ENCODE peak calls at places on chromosomes 3 and 15, in eight cellular contexts. One of them, this sample, is unnamed.

GRCh38 chr3:192913540-192913939 is 4.1 kb downstream of the MB21D2 start:
- DNase-seq in right lobe of liver: no peak
- DNase-seq in CD8-positive, alpha-beta T cell: no peak
- DNase-seq in sigmoid colon: no peak
- DNase-seq in NT2/D1: no peak
- DNase-seq in transverse colon: no peak
- DNase-seq in cardiac muscle cell: no peak
- DNase-seq in upper lobe of right lung: no peak
- DNase-seq in this sample: no peak

GRCh38 chr15:92383528-92384326 is 10.0 kb upstream of the ST8SIA2 start:
- DNase-seq in cardiac muscle cell: peak; percentile 30
- DNase-seq in right lobe of liver: no peak
- DNase-seq in CD8-positive, alpha-beta T cell: no peak
- DNase-seq in NT2/D1: no peak
- DNase-seq in upper lobe of right lung: no peak
- DNase-seq in transverse colon: no peak
- DNase-seq in sigmoid colon: no peak
- DNase-seq in this sample: peak; percentile 1

GRCh38 chr15:70339551-70340517 is 242.1 kb upstream of the TLE3 start:
- DNase-seq in transverse colon: no peak
- DNase-seq in CD8-positive, alpha-beta T cell: no peak
- DNase-seq in cardiac muscle cell: peak; percentile 56
- DNase-seq in upper lobe of right lung: peak; percentile 73
- DNase-seq in right lobe of liver: no peak
- DNase-seq in sigmoid colon: no peak
- DNase-seq in NT2/D1: no peak
- DNase-seq in this sample: no peak

GRCh38 chr3:67090472-67090871 is 92.4 kb downstream of the KBTBD8 start:
- DNase-seq in cardiac muscle cell: peak; percentile 42
- DNase-seq in transverse colon: no peak
- DNase-seq in sigmoid colon: no peak
- DNase-seq in NT2/D1: no peak
- DNase-seq in upper lobe of right lung: no peak
- DNase-seq in CD8-positive, alpha-beta T cell: no peak
- DNase-seq in right lobe of liver: no peak
- DNase-seq in this sample: no peak

GRCh38 chr3:126746395-126747177 is 42.5 kb downstream of the CHCHD6 start:
- DNase-seq in transverse colon: no peak
- DNase-seq in NT2/D1: no peak
- DNase-seq in right lobe of liver: no peak
- DNase-seq in upper lobe of right lung: peak; percentile 79
- DNase-seq in CD8-positive, alpha-beta T cell: peak; percentile 40
- DNase-seq in cardiac muscle cell: peak; percentile 72
- DNase-seq in sigmoid colon: no peak
- DNase-seq in this sample: no peak

GRCh38 chr15:51547656-51548055 is 74.9 kb downstream of the DMXL2 start:
- DNase-seq in right lobe of liver: no peak
- DNase-seq in upper lobe of right lung: no peak
- DNase-seq in transverse colon: no peak
- DNase-seq in sigmoid colon: no peak
- DNase-seq in cardiac muscle cell: no peak
- DNase-seq in CD8-positive, alpha-beta T cell: no peak
- DNase-seq in NT2/D1: no peak
- DNase-seq in this sample: no peak

GRCh38 chr3:97817965-97818364 is 3.8 kb upstream of the CRYBG3 start:
- DNase-seq in right lobe of liver: no peak
- DNase-seq in transverse colon: no peak
- DNase-seq in CD8-positive, alpha-beta T cell: no peak
- DNase-seq in NT2/D1: no peak
- DNase-seq in cardiac muscle cell: no peak
- DNase-seq in sigmoid colon: no peak
- DNase-seq in upper lobe of right lung: no peak
- DNase-seq in this sample: no peak

GRCh38 chr15:58440181-58440910 is 8.6 kb downstream of the LIPC start:
- DNase-seq in NT2/D1: no peak
- DNase-seq in transverse colon: no peak
- DNase-seq in CD8-positive, alpha-beta T cell: no peak
- DNase-seq in upper lobe of right lung: no peak
- DNase-seq in sigmoid colon: no peak
- DNase-seq in right lobe of liver: no peak
- DNase-seq in cardiac muscle cell: peak; percentile 27
- DNase-seq in this sample: no peak

GRCh38 chr3:133188996-133189395 is 150.8 kb downstream of the TMEM108 start:
- DNase-seq in sigmoid colon: no peak
- DNase-seq in CD8-positive, alpha-beta T cell: no peak
- DNase-seq in transverse colon: no peak
- DNase-seq in NT2/D1: no peak
- DNase-seq in upper lobe of right lung: no peak
- DNase-seq in cardiac muscle cell: no peak
- DNase-seq in right lobe of liver: no peak
- DNase-seq in this sample: no peak

GRCh38 chr15:45799508-45799907 is 164.7 kb downstream of the SQOR start:
- DNase-seq in CD8-positive, alpha-beta T cell: no peak
- DNase-seq in cardiac muscle cell: no peak
- DNase-seq in NT2/D1: no peak
- DNase-seq in right lobe of liver: no peak
- DNase-seq in sigmoid colon: no peak
- DNase-seq in upper lobe of right lung: no peak
- DNase-seq in transverse colon: no peak
- DNase-seq in this sample: no peak

GRCh38 chr15:56244811-56245576 is 1.3 kb upstream of the RFX7 start:
- DNase-seq in cardiac muscle cell: no peak
- DNase-seq in NT2/D1: no peak
- DNase-seq in sigmoid colon: no peak
- DNase-seq in CD8-positive, alpha-beta T cell: peak; percentile 58
- DNase-seq in upper lobe of right lung: peak; percentile 66
- DNase-seq in transverse colon: peak; percentile 45
- DNase-seq in right lobe of liver: peak; percentile 49
- DNase-seq in this sample: peak; percentile 15

GRCh38 chr15:90113166-90113565 is 10.9 kb upstream of the IDH2 start:
- DNase-seq in CD8-positive, alpha-beta T cell: no peak
- DNase-seq in upper lobe of right lung: no peak
- DNase-seq in transverse colon: no peak
- DNase-seq in right lobe of liver: no peak
- DNase-seq in cardiac muscle cell: no peak
- DNase-seq in sigmoid colon: no peak
- DNase-seq in NT2/D1: no peak
- DNase-seq in this sample: no peak

DNA sequence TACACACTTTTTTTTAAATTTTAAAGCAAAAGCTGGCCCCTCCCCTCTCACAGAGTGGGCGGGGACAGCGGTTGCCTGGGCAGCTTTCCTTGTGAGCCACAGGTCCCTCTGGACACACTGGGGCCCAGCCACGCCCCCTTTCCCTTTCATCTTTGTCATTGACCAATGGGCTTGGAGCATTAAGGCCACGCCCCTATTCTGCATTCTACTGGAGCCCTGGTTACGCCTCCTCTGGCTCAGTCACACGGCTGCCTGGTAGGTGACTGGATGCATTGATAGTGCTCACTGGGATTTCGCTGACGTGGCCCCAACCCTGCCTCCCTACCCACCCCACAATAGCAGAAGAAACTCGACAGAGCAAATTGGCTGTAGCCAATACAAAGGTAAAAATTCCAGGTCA is 112.5 kb upstream of the FAN1 start:
- DNase-seq in cardiac muscle cell: no peak
- DNase-seq in NT2/D1: no peak
- DNase-seq in sigmoid colon: no peak
- DNase-seq in upper lobe of right lung: no peak
- DNase-seq in right lobe of liver: no peak
- DNase-seq in transverse colon: no peak
- DNase-seq in CD8-positive, alpha-beta T cell: no peak
- DNase-seq in this sample: no peak
- H3K4me3 ChIP-seq in cardiac muscle cell: no peak overlapping the region
- H3K4me3 ChIP-seq in NT2/D1: no peak overlapping the region
- H3K4me3 ChIP-seq in sigmoid colon: no peak overlapping the region
- H3K4me3 ChIP-seq in upper lobe of right lung: no peak overlapping the region
- H3K4me3 ChIP-seq in right lobe of liver: no peak overlapping the region
- H3K4me3 ChIP-seq in transverse colon: no peak overlapping the region
- H3K4me3 ChIP-seq in CD8-positive, alpha-beta T cell: no peak overlapping the region
- H3K4me3 ChIP-seq in this sample: no peak overlapping the region

GRCh38 chr3:177753498-177754155 is 556.3 kb upstream of the TBL1XR1 start:
- DNase-seq in NT2/D1: no peak
- DNase-seq in upper lobe of right lung: no peak
- DNase-seq in CD8-positive, alpha-beta T cell: no peak
- DNase-seq in transverse colon: peak; percentile 10
- DNase-seq in cardiac muscle cell: peak; percentile 65
- DNase-seq in sigmoid colon: peak; percentile 81
- DNase-seq in right lobe of liver: peak; percentile 27
- DNase-seq in this sample: no peak
- H3K9me3 ChIP-seq in NT2/D1: peaks cover 32% of the 10 kb centered on the region
- H3K9me3 ChIP-seq in upper lobe of right lung: no peaks in the 10 kb centered on the region
- H3K9me3 ChIP-seq in CD8-positive, alpha-beta T cell: no peaks in the 10 kb centered on the region
- H3K9me3 ChIP-seq in transverse colon: no peaks in the 10 kb centered on the region
- H3K9me3 ChIP-seq in cardiac muscle cell: no peaks in the 10 kb centered on the region
- H3K9me3 ChIP-seq in sigmoid colon: no peaks in the 10 kb centered on the region
- H3K9me3 ChIP-seq in right lobe of liver: no peaks in the 10 kb centered on the region
- H3K9me3 ChIP-seq in this sample: no peaks in the 10 kb centered on the region

GRCh38 chr3:105608623-105609022 is 241.9 kb downstream of the ALCAM start:
- DNase-seq in NT2/D1: no peak
- DNase-seq in sigmoid colon: no peak
- DNase-seq in upper lobe of right lung: no peak
- DNase-seq in cardiac muscle cell: no peak
- DNase-seq in CD8-positive, alpha-beta T cell: no peak
- DNase-seq in right lobe of liver: no peak
- DNase-seq in transverse colon: no peak
- DNase-seq in this sample: no peak
- H3K4me3 ChIP-seq in NT2/D1: no peak overlapping the region
- H3K4me3 ChIP-seq in sigmoid colon: no peak overlapping the region
- H3K4me3 ChIP-seq in upper lobe of right lung: no peak overlapping the region
- H3K4me3 ChIP-seq in cardiac muscle cell: no peak overlapping the region
- H3K4me3 ChIP-seq in CD8-positive, alpha-beta T cell: no peak overlapping the region
- H3K4me3 ChIP-seq in right lobe of liver: no peak overlapping the region
- H3K4me3 ChIP-seq in transverse colon: no peak overlapping the region
- H3K4me3 ChIP-seq in this sample: no peak overlapping the region

GRCh38 chr15:20356444-20357138 is 185.0 kb downstream of the GOLGA6L6 start:
- DNase-seq in upper lobe of right lung: peak; percentile 79
- DNase-seq in CD8-positive, alpha-beta T cell: peak; percentile 93
- DNase-seq in cardiac muscle cell: no peak
- DNase-seq in sigmoid colon: peak; percentile 69
- DNase-seq in transverse colon: peak; percentile 40
- DNase-seq in right lobe of liver: peak; percentile 56
- DNase-seq in NT2/D1: peak; percentile 72
- DNase-seq in this sample: peak; percentile 84
- H3K9me3 ChIP-seq in upper lobe of right lung: no peaks in the 10 kb centered on the region
- H3K9me3 ChIP-seq in CD8-positive, alpha-beta T cell: no peaks in the 10 kb centered on the region
- H3K9me3 ChIP-seq in cardiac muscle cell: peaks cover 21% of the 10 kb centered on the region
- H3K9me3 ChIP-seq in sigmoid colon: no peaks in the 10 kb centered on the region
- H3K9me3 ChIP-seq in transverse colon: no peaks in the 10 kb centered on the region
- H3K9me3 ChIP-seq in right lobe of liver: no peaks in the 10 kb centered on the region
- H3K9me3 ChIP-seq in NT2/D1: peaks cover 11% of the 10 kb centered on the region
- H3K9me3 ChIP-seq in this sample: no peaks in the 10 kb centered on the region

GRCh38 chr15:63050737-63051700 is 8.5 kb downstream of the TPM1 start:
- DNase-seq in transverse colon: peak; percentile 70
- DNase-seq in CD8-positive, alpha-beta T cell: no peak
- DNase-seq in cardiac muscle cell: peak; percentile 71
- DNase-seq in upper lobe of right lung: no peak
- DNase-seq in NT2/D1: no peak
- DNase-seq in sigmoid colon: no peak
- DNase-seq in right lobe of liver: no peak
- DNase-seq in this sample: no peak
- H3K4me3 ChIP-seq in transverse colon: peak overlapping the region; percentile 88
- H3K4me3 ChIP-seq in CD8-positive, alpha-beta T cell: no peak overlapping the region
- H3K4me3 ChIP-seq in cardiac muscle cell: peak overlapping the region; percentile 5
- H3K4me3 ChIP-seq in upper lobe of right lung: peak overlapping the region; percentile 1
- H3K4me3 ChIP-seq in NT2/D1: no peak overlapping the region
- H3K4me3 ChIP-seq in sigmoid colon: peak overlapping the region; percentile 90
- H3K4me3 ChIP-seq in right lobe of liver: no peak overlapping the region
- H3K4me3 ChIP-seq in this sample: no peak overlapping the region

GRCh38 chr3:21059409-21059808 is 691.6 kb downstream of the ZNF385D start:
- DNase-seq in right lobe of liver: no peak
- DNase-seq in cardiac muscle cell: peak; percentile 1
- DNase-seq in upper lobe of right lung: no peak
- DNase-seq in CD8-positive, alpha-beta T cell: no peak
- DNase-seq in NT2/D1: no peak
- DNase-seq in sigmoid colon: no peak
- DNase-seq in transverse colon: no peak
- DNase-seq in this sample: no peak

GRCh38 chr3:21054064-21054463 is 696.9 kb downstream of the ZNF385D start:
- DNase-seq in right lobe of liver: no peak
- DNase-seq in NT2/D1: no peak
- DNase-seq in upper lobe of right lung: no peak
- DNase-seq in CD8-positive, alpha-beta T cell: no peak
- DNase-seq in cardiac muscle cell: no peak
- DNase-seq in sigmoid colon: no peak
- DNase-seq in transverse colon: no peak
- DNase-seq in this sample: no peak

GRCh38 chr3:21055015-21055414 is 696.0 kb downstream of the ZNF385D start:
- DNase-seq in CD8-positive, alpha-beta T cell: no peak
- DNase-seq in sigmoid colon: no peak
- DNase-seq in cardiac muscle cell: no peak
- DNase-seq in right lobe of liver: no peak
- DNase-seq in NT2/D1: no peak
- DNase-seq in upper lobe of right lung: no peak
- DNase-seq in transverse colon: no peak
- DNase-seq in this sample: no peak

DNA sequence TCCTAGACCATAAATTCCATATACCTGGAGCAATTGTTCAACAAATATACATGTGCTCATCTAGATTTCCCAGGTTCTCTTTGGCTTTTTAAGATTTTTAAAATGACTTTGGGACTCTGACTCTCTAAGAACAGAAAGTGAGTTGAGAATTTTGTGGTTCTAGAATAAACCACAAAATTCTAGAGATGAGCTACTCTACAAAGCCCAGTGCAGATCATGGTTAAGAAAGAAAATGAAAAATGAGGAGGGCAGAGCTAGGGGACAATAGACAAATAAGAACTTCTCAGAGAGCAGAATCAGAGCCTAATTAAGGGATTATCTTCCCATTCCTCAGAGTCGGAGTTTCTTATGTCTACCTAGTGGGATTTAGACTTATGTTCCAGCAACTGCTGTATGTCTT is 694.7 kb downstream of the ZNF385D start:
- DNase-seq in transverse colon: no peak
- DNase-seq in sigmoid colon: no peak
- DNase-seq in NT2/D1: no peak
- DNase-seq in upper lobe of right lung: no peak
- DNase-seq in cardiac muscle cell: no peak
- DNase-seq in CD8-positive, alpha-beta T cell: no peak
- DNase-seq in right lobe of liver: no peak
- DNase-seq in this sample: no peak
- H3K9me3 ChIP-seq in transverse colon: no peaks in the 10 kb centered on the region
- H3K9me3 ChIP-seq in sigmoid colon: no peaks in the 10 kb centered on the region
- H3K9me3 ChIP-seq in NT2/D1: no peaks in the 10 kb centered on the region
- H3K9me3 ChIP-seq in upper lobe of right lung: no peaks in the 10 kb centered on the region
- H3K9me3 ChIP-seq in cardiac muscle cell: no peaks in the 10 kb centered on the region
- H3K9me3 ChIP-seq in CD8-positive, alpha-beta T cell: no peaks in the 10 kb centered on the region
- H3K9me3 ChIP-seq in right lobe of liver: no peaks in the 10 kb centered on the region
- H3K9me3 ChIP-seq in this sample: no peaks in the 10 kb centered on the region

DNA sequence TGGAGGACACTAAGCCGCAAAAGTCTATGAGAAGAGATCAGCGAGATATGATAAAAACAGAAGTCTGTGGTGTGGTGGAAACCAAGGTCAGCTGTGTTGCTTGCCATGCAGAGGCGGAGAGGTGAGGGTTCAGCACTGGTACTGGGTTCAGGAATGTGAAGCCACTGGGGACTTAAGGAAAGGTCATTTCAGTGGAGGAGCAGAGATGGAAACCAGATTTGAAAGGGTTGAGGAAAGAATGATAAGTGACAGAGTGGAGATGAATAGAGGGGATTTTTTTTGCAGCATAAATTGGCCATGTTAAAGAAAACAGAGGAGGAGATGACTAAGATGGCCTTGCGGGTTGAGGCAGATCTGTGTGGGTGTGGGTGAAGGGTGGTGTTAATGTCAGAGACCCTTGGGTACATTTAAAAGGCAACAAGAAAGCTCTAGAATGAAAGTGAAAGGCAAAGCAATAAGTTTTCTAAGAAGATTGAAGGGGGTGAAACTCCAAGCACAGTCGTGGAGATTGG is 265.5 kb downstream of the ADAMTSL3 start:
- DNase-seq in right lobe of liver: no peak
- DNase-seq in upper lobe of right lung: no peak
- DNase-seq in sigmoid colon: no peak
- DNase-seq in cardiac muscle cell: no peak
- DNase-seq in NT2/D1: no peak
- DNase-seq in transverse colon: no peak
- DNase-seq in CD8-positive, alpha-beta T cell: no peak
- DNase-seq in this sample: no peak
- H3K4me3 ChIP-seq in right lobe of liver: no peak overlapping the region
- H3K4me3 ChIP-seq in upper lobe of right lung: no peak overlapping the region
- H3K4me3 ChIP-seq in sigmoid colon: no peak overlapping the region
- H3K4me3 ChIP-seq in cardiac muscle cell: no peak overlapping the region
- H3K4me3 ChIP-seq in NT2/D1: no peak overlapping the region
- H3K4me3 ChIP-seq in transverse colon: no peak overlapping the region
- H3K4me3 ChIP-seq in CD8-positive, alpha-beta T cell: no peak overlapping the region
- H3K4me3 ChIP-seq in this sample: no peak overlapping the region